ENCODE peak calls at places on chromosome 7, in eight cellular contexts. Z, A, B, C, I, E, M and G are unnamed samples.

GRCh38 chr7:101608772-101609713 is 20.1 kb downstream of the MYL10 start:
- DNase-seq in Z (peak), A (no peak), B (no peak), C (no peak), I (peak), E (no peak), M (no peak), G (no peak)

GRCh38 chr7:148650232-148650858 is 48.4 kb upstream of the CUL1 start:
- DNase-seq in Z (peak), A (no peak), B (peak), C (peak), I (no peak), E (no peak), M (no peak), G (no peak)

GRCh38 chr7:138515001-138515528 is 55.0 kb downstream of the TRIM24 start:
- DNase-seq in Z (no peak), A (no peak), B (no peak), C (no peak), I (no peak), E (no peak), M (no peak), G (no peak)

GRCh38 chr7:42102301-42102700 is 134.7 kb downstream of the GLI3 start:
- DNase-seq in Z (no peak), A (no peak), B (no peak), C (no peak), I (no peak), E (no peak), M (no peak), G (no peak)

GRCh38 chr7:99406557-99406956 is 1.8 kb downstream of the PDAP1 start:
- DNase-seq in Z (no peak), A (peak), B (no peak), C (no peak), I (no peak), E (no peak), M (no peak), G (no peak)

GRCh38 chr7:106640368-106641141 is 20.4 kb downstream of the CCDC71L start:
- DNase-seq in Z (no peak), A (peak), B (no peak), C (no peak), I (no peak), E (no peak), M (no peak), G (no peak)

GRCh38 chr7:79337722-79338121 is 115.7 kb downstream of the MAGI2 start:
- DNase-seq in Z (no peak), A (no peak), B (no peak), C (no peak), I (no peak), E (no peak), M (no peak), G (no peak)

GRCh38 chr7:99365318-99366141 is 9.0 kb upstream of the ARPC1B start:
- DNase-seq in Z (peak), A (peak), B (peak), C (no peak), I (peak), E (peak), M (peak), G (no peak)

GRCh38 chr7:33043875-33044718 is 18.5 kb downstream of the NT5C3A start:
- DNase-seq in Z (peak), A (peak), B (no peak), C (no peak), I (peak), E (no peak), M (peak), G (no peak)

GRCh38 chr7:95476904-95477594 is 8.7 kb upstream of the ASB4 start:
- DNase-seq in Z (peak), A (peak), B (peak), C (no peak), I (peak), E (no peak), M (no peak), G (peak)

GRCh38 chr7:14902589-14902963 is at the start of gene DGKB:
- DNase-seq in Z (no peak), A (no peak), B (peak), C (no peak), I (no peak), E (no peak), M (no peak), G (peak)

GRCh38 chr7:65832281-65832680 is 40.6 kb upstream of the VKORC1L1 start:
- DNase-seq in Z (peak), A (no peak), B (peak), C (no peak), I (peak), E (no peak), M (no peak), G (no peak)

GRCh38 chr7:148699024-148699771 is 495 bp downstream of the CUL1 start:
- DNase-seq in Z (peak), A (peak), B (peak), C (peak), I (peak), E (peak), M (peak), G (peak)

GRCh38 chr7:465710-466400 is 53.8 kb downstream of the PDGFA start:
- DNase-seq in Z (no peak), A (no peak), B (no peak), C (peak), I (no peak), E (no peak), M (no peak), G (no peak)

GRCh38 chr7:20316706-20317105 is 14.0 kb upstream of the ITGB8 start:
- DNase-seq in Z (no peak), A (no peak), B (no peak), C (no peak), I (no peak), E (no peak), M (no peak), G (no peak)

GRCh38 chr7:31788445-31788844 is 101.4 kb downstream of the PPP1R17 start:
- DNase-seq in Z (no peak), A (no peak), B (no peak), C (no peak), I (no peak), E (no peak), M (no peak), G (no peak)

GRCh38 chr7:4269086-4269485 is 413.0 kb upstream of the FOXK1 start:
- DNase-seq in Z (no peak), A (no peak), B (no peak), C (peak), I (peak), E (no peak), M (no peak), G (no peak)

GRCh38 chr7:150972094-150972493 is 6.0 kb downstream of the KCNH2 start:
- DNase-seq in Z (no peak), A (no peak), B (no peak), C (no peak), I (no peak), E (no peak), M (no peak), G (peak)

GRCh38 chr7:64102656-64103400 is 57.6 kb downstream of the ZNF727 start:
- DNase-seq in Z (no peak), A (no peak), B (no peak), C (no peak), I (no peak), E (no peak), M (no peak), G (no peak)

GRCh38 chr7:151076863-151077704 is 3.5 kb downstream of the FASTK start:
- DNase-seq in Z (peak), A (peak), B (no peak), C (no peak), I (no peak), E (no peak), M (peak), G (peak)

GRCh38 chr7:91233201-91233600 is 31.0 kb upstream of the FZD1 start:
- DNase-seq in Z (no peak), A (peak), B (no peak), C (no peak), I (no peak), E (no peak), M (no peak), G (no peak)